ENCODE peak calls at places on chromosomes 1 and 21, in seven cellular contexts. Y, X, M, R, J, A and U are unnamed samples.

GRCh38 chr1:107707111-107707510 is 257.9 kb downstream of the VAV3 start:
- DNase-seq in Y (no peak), X (no peak), M (no peak), R (no peak), J (no peak), A (no peak), U (no peak)

GRCh38 chr1:78223417-78224215 is 177.8 kb downstream of the GIPC2 start:
- DNase-seq in Y (peak), X (no peak), M (peak), R (no peak), J (no peak), A (peak), U (no peak)

GRCh38 chr1:202011994-202012393 is 1.6 kb downstream of the ELF3 start:
- DNase-seq in Y (no peak), X (no peak), M (no peak), R (no peak), J (no peak), A (no peak), U (no peak)

GRCh38 chr1:243974451-243975292 is 76.4 kb upstream of the ZBTB18 start:
- DNase-seq in Y (peak), X (no peak), M (no peak), R (no peak), J (no peak), A (peak), U (no peak)

GRCh38 chr1:119871881-119872280 is 24.4 kb downstream of the ADAM30 start:
- DNase-seq in Y (peak), X (no peak), M (peak), R (no peak), J (no peak), A (peak), U (no peak)

GRCh38 chr1:181676269-181676668 is 193.0 kb downstream of the CACNA1E start:
- DNase-seq in Y (peak), X (peak), M (peak), R (no peak), J (peak), A (peak), U (peak)

GRCh38 chr1:64574301-64574700 is 104.4 kb downstream of the CACHD1 start:
- DNase-seq in Y (peak), X (no peak), M (peak), R (no peak), J (no peak), A (peak), U (no peak)

GRCh38 chr1:10671551-10672375 is 124.7 kb downstream of the CASZ1 start:
- DNase-seq in Y (no peak), X (no peak), M (no peak), R (no peak), J (no peak), A (no peak), U (no peak)

DNA sequence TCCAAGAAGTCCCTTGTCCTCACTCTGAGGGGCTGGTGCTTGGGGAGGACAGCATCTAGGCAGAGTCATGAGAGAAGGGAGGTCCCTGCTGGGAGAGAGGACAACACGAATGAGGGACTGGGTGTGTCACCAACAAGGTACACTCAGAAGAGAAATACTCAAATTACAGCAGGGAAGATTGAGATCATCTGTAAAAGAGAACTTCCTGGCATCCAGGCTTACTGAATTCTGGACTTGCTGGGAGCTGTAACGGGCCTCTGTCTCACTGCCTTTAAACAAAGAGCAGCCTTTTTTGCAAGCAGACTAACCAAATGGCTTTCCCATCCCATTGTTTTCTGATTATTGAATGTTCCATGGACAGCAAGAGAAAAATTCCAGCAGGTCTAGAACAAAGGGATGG is 195.7 kb upstream of the RAB4A start:
- DNase-seq in Y (no peak), X (no peak), M (no peak), R (no peak), J (no peak), A (peak), U (no peak)
- H3K27ac ChIP-seq in Y (no peak), X (no peak), M (no peak), R (no peak), J (no peak), A (no peak), U (no peak)

GRCh38 chr1:159113783-159114182 is 37.2 kb upstream of the AIM2 start:
- DNase-seq in Y (no peak), X (no peak), M (peak), R (no peak), J (no peak), A (no peak), U (no peak)
- H3K27ac ChIP-seq in Y (no peak), X (no peak), M (no peak), R (no peak), J (no peak), A (no peak), U (peak)

GRCh38 chr21:31731112-31731801 is 661 bp downstream of the SCAF4 start:
- DNase-seq in Y (no peak), X (peak), M (no peak), R (peak), J (no peak), A (peak), U (peak)

GRCh38 chr21:31733521-31734149 is 1.7 kb upstream of the SCAF4 start:
- DNase-seq in Y (peak), X (no peak), M (no peak), R (no peak), J (no peak), A (peak), U (no peak)

GRCh38 chr21:31732891-31733520 is 1.1 kb upstream of the SCAF4 start:
- DNase-seq in Y (peak), X (peak), M (no peak), R (peak), J (no peak), A (peak), U (peak)

GRCh38 chr21:31731802-31732537 is at the start of gene SCAF4:
- DNase-seq in Y (peak), X (peak), M (peak), R (peak), J (peak), A (peak), U (peak)

GRCh38 chr21:31732538-31732864 is 583 bp upstream of the SCAF4 start:
- DNase-seq in Y (no peak), X (no peak), M (no peak), R (no peak), J (no peak), A (no peak), U (no peak)
- H3K27ac ChIP-seq in Y (peak), X (peak), M (peak), R (peak), J (peak), A (peak), U (peak)

DNA sequence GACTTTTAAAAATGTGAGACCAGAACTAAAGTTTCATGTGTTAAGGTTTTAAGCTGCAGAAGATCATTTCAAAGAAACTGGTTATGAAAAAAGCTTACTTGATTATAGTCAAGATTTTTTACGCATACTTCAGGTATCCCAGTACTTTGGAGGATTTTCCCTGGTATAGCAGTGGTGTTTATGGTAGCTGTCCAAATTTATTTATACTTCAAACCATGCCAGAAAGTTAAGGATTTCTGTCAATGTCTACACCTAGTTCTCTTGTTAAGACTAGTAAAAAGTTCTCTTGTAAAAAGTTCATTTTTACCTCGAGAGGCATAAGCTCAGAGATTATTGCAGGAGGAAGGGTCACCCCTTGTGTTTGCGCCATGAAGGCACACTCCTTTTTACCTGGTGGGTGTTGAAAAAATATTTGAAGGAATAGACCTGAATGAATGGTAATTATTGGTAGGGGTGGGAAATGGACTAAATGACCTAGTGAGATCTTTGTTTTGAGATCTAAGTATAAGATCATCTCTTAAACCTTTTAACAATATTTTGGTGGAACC is 2.8 kb downstream of the DYRK1A start:
- DNase-seq in Y (no peak), X (peak), M (no peak), R (no peak), J (no peak), A (no peak), U (no peak)
- H3K27ac ChIP-seq in Y (no peak), X (peak), M (peak), R (no peak), J (peak), A (peak), U (no peak)

GRCh38 chr1:230271396-230272035 is 154.6 kb downstream of the PGBD5 start:
- DNase-seq in Y (no peak), X (no peak), M (no peak), R (no peak), J (no peak), A (no peak), U (no peak)
- H3K27ac ChIP-seq in Y (no peak), X (no peak), M (no peak), R (no peak), J (no peak), A (no peak), U (no peak)

GRCh38 chr1:33364578-33364945 is 43.7 kb upstream of the A3GALT2 start:
- DNase-seq in Y (no peak), X (no peak), M (no peak), R (no peak), J (no peak), A (no peak), U (no peak)
- H3K27ac ChIP-seq in Y (peak), X (no peak), M (no peak), R (no peak), J (peak), A (no peak), U (peak)